ENCODE peak calls at places on chromosomes 13 and 19, in four cellular contexts. H, T, G and U are unnamed samples.

GRCh38 chr19:10611907-10612306 is 13.4 kb upstream of the SLC44A2 start:
- DNase-seq in H (no peak), T (no peak), G (no peak), U (no peak)

GRCh38 chr13:45682494-45683008 is 19.6 kb upstream of the CBY2 start:
- DNase-seq in H (no peak), T (no peak), G (no peak), U (no peak)

GRCh38 chr19:19816679-19817078 is 4.9 kb downstream of the ZNF506 start:
- DNase-seq in H (no peak), T (peak), G (no peak), U (no peak)

GRCh38 chr19:585551-586110 is 4.0 kb upstream of the HCN2 start:
- DNase-seq in H (no peak), T (no peak), G (no peak), U (no peak)

GRCh38 chr19:4393947-4394590 is 6.3 kb downstream of the SH3GL1 start:
- DNase-seq in H (no peak), T (no peak), G (no peak), U (no peak)

GRCh38 chr13:39496487-39496998 is 106.5 kb downstream of the LHFPL6 start:
- DNase-seq in H (no peak), T (no peak), G (no peak), U (no peak)

GRCh38 chr19:46493236-46494114 is 2.2 kb downstream of the PNMA8B start:
- DNase-seq in H (no peak), T (peak), G (peak), U (no peak)

GRCh38 chr19:14830702-14831101 is 4.3 kb downstream of the OR7A5 start:
- DNase-seq in H (no peak), T (no peak), G (peak), U (no peak)

GRCh38 chr13:101673360-101674105 is 221.1 kb downstream of the ITGBL1 start:
- DNase-seq in H (no peak), T (no peak), G (peak), U (no peak)

GRCh38 chr19:45253396-45254027 is 2.4 kb downstream of the MARK4 start:
- DNase-seq in H (no peak), T (no peak), G (peak), U (no peak)

GRCh38 chr19:53878786-53879144 is 3.2 kb upstream of the PRKCG start:
- DNase-seq in H (no peak), T (no peak), G (no peak), U (no peak)

GRCh38 chr19:19488041-19488874 is 27.1 kb downstream of the TSSK6 start:
- DNase-seq in H (no peak), T (no peak), G (no peak), U (no peak)

GRCh38 chr19:6047256-6047655 is 63.0 kb downstream of the RFX2 start:
- DNase-seq in H (no peak), T (peak), G (no peak), U (no peak)

GRCh38 chr19:45251452-45252354 is 632 bp downstream of the MARK4 start:
- DNase-seq in H (no peak), T (no peak), G (no peak), U (no peak)